ENCODE peak calls at places on chromosomes 5 and 9, in eight cellular contexts. Q, Y, S, D, G, O, Z and J are unnamed samples.

GRCh38 chr5:126516852-126517251 is 78.2 kb downstream of the ALDH7A1 start:
- DNase-seq in Q (no peak), Y (no peak), S (no peak), D (no peak), G (peak; percentile 36), O (no peak), Z (no peak), J (no peak)

GRCh38 chr9:77954018-77954417 is 77.6 kb downstream of the GNAQ start:
- DNase-seq in Q (no peak), Y (no peak), S (no peak), D (no peak), G (no peak), O (no peak), Z (no peak), J (no peak)

GRCh38 chr9:72905514-72906480 is 47.1 kb downstream of the ALDH1A1 start:
- DNase-seq in Q (no peak), Y (no peak), S (no peak), D (no peak), G (no peak), O (no peak), Z (no peak), J (no peak)

GRCh38 chr9:136614967-136615623 is 47.6 kb upstream of the EGFL7 start:
- DNase-seq in Q (no peak), Y (no peak), S (no peak), D (peak; percentile 20), G (peak; percentile 49), O (peak; percentile 68), Z (no peak), J (peak; percentile 26)

GRCh38 chr5:87121315-87122170 is 146.1 kb upstream of the RASA1 start:
- DNase-seq in Q (no peak), Y (no peak), S (peak; percentile 36), D (no peak), G (peak; percentile 93), O (no peak), Z (no peak), J (peak; percentile 94)

GRCh38 chr9:125994066-125994943 is 247.1 kb downstream of the PBX3 start:
- DNase-seq in Q (no peak), Y (no peak), S (no peak), D (no peak), G (no peak), O (peak; percentile 37), Z (no peak), J (no peak)

GRCh38 chr5:40507095-40507494 is 172.6 kb upstream of the PTGER4 start:
- DNase-seq in Q (no peak), Y (no peak), S (no peak), D (no peak), G (no peak), O (no peak), Z (no peak), J (no peak)

GRCh38 chr5:61200582-61201155 is 38.4 kb upstream of the SMIM15 start:
- DNase-seq in Q (no peak), Y (no peak), S (no peak), D (no peak), G (no peak), O (no peak), Z (no peak), J (no peak)

GRCh38 chr5:105504-106080 is 13.6 kb downstream of the PLEKHG4B start:
- DNase-seq in Q (no peak), Y (no peak), S (no peak), D (no peak), G (no peak), O (no peak), Z (no peak), J (no peak)

GRCh38 chr9:128653941-128654340 is 2.7 kb downstream of the DYNC2I2 start:
- DNase-seq in Q (no peak), Y (no peak), S (no peak), D (no peak), G (no peak), O (no peak), Z (no peak), J (no peak)

GRCh38 chr9:131851414-131851813 is 111.5 kb upstream of the RAPGEF1 start:
- DNase-seq in Q (no peak), Y (no peak), S (no peak), D (no peak), G (no peak), O (no peak), Z (no peak), J (no peak)

GRCh38 chr5:33091571-33092363 is 349.0 kb upstream of the TARS1 start:
- DNase-seq in Q (no peak), Y (no peak), S (no peak), D (no peak), G (peak; percentile 24), O (no peak), Z (no peak), J (peak; percentile 59)

GRCh38 chr9:131398204-131398603 is 4.3 kb downstream of the PRRC2B start:
- DNase-seq in Q (no peak), Y (peak; percentile 37), S (peak; percentile 72), D (no peak), G (no peak), O (no peak), Z (no peak), J (no peak)

GRCh38 chr5:165143727-165144210 is 1638.3 kb downstream of the MAT2B start:
- DNase-seq in Q (no peak), Y (no peak), S (no peak), D (no peak), G (no peak), O (no peak), Z (no peak), J (no peak)

GRCh38 chr5:175285263-175285662 is 158.7 kb downstream of the DRD1 start:
- DNase-seq in Q (no peak), Y (no peak), S (no peak), D (no peak), G (no peak), O (no peak), Z (no peak), J (peak; percentile 4)

GRCh38 chr5:174789596-174789995 is 65.2 kb downstream of the MSX2 start:
- DNase-seq in Q (no peak), Y (no peak), S (no peak), D (no peak), G (no peak), O (no peak), Z (no peak), J (no peak)

DNA sequence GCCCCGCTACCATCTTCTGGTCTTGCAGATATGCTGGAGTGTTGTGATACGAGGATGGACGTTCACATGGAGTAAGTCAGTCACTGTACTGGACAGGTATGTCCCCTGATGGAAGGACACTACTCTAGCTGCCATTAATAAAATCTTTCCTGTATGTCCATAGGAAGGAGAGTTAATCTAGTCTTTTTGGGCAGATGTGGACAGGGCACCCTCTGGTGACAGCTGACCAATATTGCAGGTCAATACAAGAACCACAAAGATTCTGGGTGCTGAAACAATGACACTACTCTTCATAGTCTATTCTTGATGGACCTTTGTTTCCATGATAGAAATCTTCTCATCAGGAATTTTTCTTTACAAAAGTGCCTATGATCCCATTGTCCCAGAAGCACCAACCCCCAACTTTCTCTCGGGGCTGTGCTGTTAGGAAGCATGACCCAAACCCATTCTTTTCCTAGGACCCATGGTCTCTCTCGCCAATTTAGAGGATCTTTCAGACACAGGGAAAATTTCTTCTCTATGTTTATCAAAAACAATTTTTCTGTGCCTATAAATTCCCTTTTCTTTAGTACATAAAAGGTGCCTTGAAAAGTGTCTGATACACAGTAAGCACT is 376.9 kb downstream of the DTWD2 start:
- DNase-seq in Q (no peak), Y (no peak), S (no peak), D (no peak), G (peak; percentile 53), O (no peak), Z (no peak), J (peak; percentile 44)
- TF ChIP-seq CTCF in Q (no peak), Y (no peak), S (no peak), D (peak; percentile 70), G (peak; percentile 70), O (peak; percentile 55), Z (peak; percentile 9), J (peak; percentile 70)

GRCh38 chr9:137878146-137878941 is 762 bp downstream of the CACNA1B start:
- DNase-seq in Q (no peak), Y (no peak), S (no peak), D (no peak), G (peak; percentile 9), O (no peak), Z (no peak), J (peak; percentile 10)
- TF ChIP-seq CTCF in Q (no peak), Y (no peak), S (no peak), D (no peak), G (no peak), O (no peak), Z (no peak), J (no peak)

DNA sequence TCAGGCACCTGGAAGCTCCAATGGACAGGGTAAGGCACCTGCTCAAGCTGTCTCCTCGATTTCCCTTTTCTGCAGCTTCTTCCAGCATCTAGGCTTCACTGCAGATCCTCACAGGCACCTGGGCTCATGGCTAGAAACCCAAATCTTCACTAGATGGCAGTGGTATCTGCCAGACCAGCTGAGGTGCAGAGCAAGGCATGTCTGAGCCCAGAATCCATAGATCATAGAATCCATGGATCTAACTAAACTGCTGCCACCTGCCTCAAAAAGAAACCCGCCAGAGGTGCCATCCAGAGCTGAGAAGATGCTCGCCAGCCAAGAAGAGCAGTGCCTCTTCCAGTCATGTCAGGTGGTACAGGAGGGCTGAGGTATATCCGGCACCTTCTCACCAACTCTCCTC is 6.9 kb downstream of the SHC3 start:
- DNase-seq in Q (no peak), Y (peak; percentile 23), S (no peak), D (no peak), G (peak; percentile 25), O (no peak), Z (no peak), J (no peak)
- TF ChIP-seq CTCF in Q (no peak), Y (peak; percentile 25), S (no peak), D (no peak), G (peak; percentile 46), O (no peak), Z (no peak), J (peak; percentile 4)

GRCh38 chr5:56896761-56897160 is 12.6 kb upstream of the SETD9 start:
- DNase-seq in Q (no peak), Y (no peak), S (no peak), D (no peak), G (no peak), O (no peak), Z (no peak), J (no peak)

GRCh38 chr5:56900395-56900794 is 9.0 kb upstream of the SETD9 start:
- DNase-seq in Q (no peak), Y (no peak), S (no peak), D (no peak), G (peak; percentile 34), O (no peak), Z (no peak), J (peak; percentile 47)

GRCh38 chr5:56898213-56898612 is 11.2 kb upstream of the SETD9 start:
- DNase-seq in Q (no peak), Y (no peak), S (no peak), D (no peak), G (no peak), O (no peak), Z (no peak), J (no peak)

DNA sequence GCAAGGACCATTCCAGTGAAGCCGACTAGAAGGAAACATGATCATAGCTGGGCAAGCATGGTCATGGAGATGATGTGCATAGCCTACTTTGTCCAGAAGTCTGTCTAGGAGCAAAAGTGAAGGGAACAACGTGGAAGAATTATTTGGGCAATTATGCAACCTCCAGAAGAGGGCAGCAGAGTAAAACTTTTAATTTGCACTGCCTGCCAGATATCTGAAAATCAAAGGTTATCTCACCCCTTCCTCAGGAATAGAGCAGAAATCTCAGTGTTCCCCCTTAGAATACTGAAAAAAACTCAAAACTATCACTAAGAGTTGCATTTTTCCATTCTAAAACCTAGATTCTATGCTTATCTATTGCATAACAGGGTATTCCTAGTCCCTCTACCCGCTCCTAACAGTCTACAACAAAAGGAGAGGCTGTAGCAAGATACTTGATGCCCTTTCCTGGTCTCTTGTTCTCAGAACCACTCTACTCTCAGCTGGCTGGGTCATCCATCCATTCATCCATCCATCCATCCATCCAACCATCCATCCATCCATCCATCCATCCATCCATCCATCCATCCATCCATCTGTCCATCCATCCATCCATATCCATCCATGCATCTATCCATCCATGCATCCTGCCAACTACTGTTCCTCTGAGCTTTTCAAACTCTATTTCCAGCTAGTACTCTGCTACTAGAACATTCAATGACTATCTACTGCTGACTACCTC is 8.4 kb upstream of the SETD9 start:
- DNase-seq in Q (peak; percentile 24), Y (peak; percentile 17), S (peak; percentile 32), D (no peak), G (peak; percentile 55), O (no peak), Z (no peak), J (peak; percentile 51)
- TF ChIP-seq CTCF in Q (peak; percentile 51), Y (peak; percentile 80), S (peak; percentile 84), D (peak; percentile 82), G (peak; percentile 72), O (peak; percentile 81), Z (peak; percentile 53), J (peak; percentile 61)